ENCODE peak calls at places on chromosomes 13 and 19, in ten cellular contexts. C, Y, J, R, A, K, S, V, M and F are unnamed samples.

GRCh38 chr13:30431269-30431950 is 9.1 kb downstream of the UBE2L5 start:
- DNase-seq in C (no peak), Y (no peak), J (no peak), R (peak; percentile 41), A (no peak), K (no peak), S (no peak), V (no peak), M (no peak), F (no peak)

GRCh38 chr19:57578487-57579205 is at the start of gene ZNF416:
- DNase-seq in C (peak; percentile 86), Y (peak; percentile 96), J (peak; percentile 96), R (peak; percentile 100), A (peak; percentile 94), K (peak; percentile 97), S (peak; percentile 99), V (peak; percentile 94), M (peak; percentile 89), F (peak; percentile 78)

GRCh38 chr13:76874466-76874865 is 11.7 kb downstream of the KCTD12 start:
- DNase-seq in C (no peak), Y (no peak), J (no peak), R (no peak), A (no peak), K (no peak), S (no peak), V (no peak), M (no peak), F (no peak)

GRCh38 chr13:48653074-48654054 is at the start of gene CYSLTR2:
- DNase-seq in C (no peak), Y (no peak), J (no peak), R (peak; percentile 57), A (peak; percentile 9), K (peak; percentile 17), S (peak; percentile 24), V (no peak), M (no peak), F (no peak)

GRCh38 chr13:29435125-29435911 is 160.2 kb downstream of the SLC7A1 start:
- DNase-seq in C (no peak), Y (no peak), J (peak; percentile 53), R (peak; percentile 94), A (no peak), K (no peak), S (peak; percentile 57), V (no peak), M (no peak), F (no peak)

GRCh38 chr13:44368062-44368591 is 5.5 kb upstream of the SERP2 start:
- DNase-seq in C (no peak), Y (no peak), J (no peak), R (peak; percentile 59), A (no peak), K (no peak), S (no peak), V (no peak), M (no peak), F (no peak)

GRCh38 chr19:44847144-44848035 is 1.3 kb downstream of the NECTIN2 start:
- DNase-seq in C (peak; percentile 13), Y (no peak), J (peak; percentile 81), R (peak; percentile 80), A (no peak), K (peak; percentile 16), S (peak; percentile 85), V (peak; percentile 88), M (no peak), F (no peak)

GRCh38 chr19:40724848-40725247 is 7.9 kb downstream of the ITPKC start:
- DNase-seq in C (no peak), Y (no peak), J (no peak), R (no peak), A (no peak), K (peak; percentile 36), S (no peak), V (no peak), M (no peak), F (no peak)

GRCh38 chr19:33227242-33227650 is 1.6 kb upstream of the SLC7A10 start:
- DNase-seq in C (no peak), Y (no peak), J (no peak), R (no peak), A (no peak), K (no peak), S (no peak), V (no peak), M (no peak), F (no peak)

GRCh38 chr13:33285420-33286124 is at the start of gene STARD13:
- DNase-seq in C (no peak), Y (no peak), J (peak; percentile 94), R (peak; percentile 99), A (no peak), K (peak; percentile 21), S (peak; percentile 97), V (peak; percentile 91), M (peak; percentile 88), F (peak; percentile 93)

GRCh38 chr19:19459099-19459498 is 53.6 kb downstream of the GATAD2A start:
- DNase-seq in C (no peak), Y (no peak), J (no peak), R (peak; percentile 52), A (no peak), K (no peak), S (no peak), V (no peak), M (no peak), F (no peak)

GRCh38 chr13:54185785-54186184 is 1157.2 kb downstream of the OLFM4 start:
- DNase-seq in C (no peak), Y (no peak), J (no peak), R (no peak), A (no peak), K (no peak), S (no peak), V (no peak), M (no peak), F (no peak)

GRCh38 chr13:112702341-112702982 is 12.6 kb downstream of the ATP11A start:
- DNase-seq in C (no peak), Y (no peak), J (no peak), R (no peak), A (no peak), K (no peak), S (no peak), V (no peak), M (no peak), F (no peak)

GRCh38 chr13:19862511-19863313 is 737 bp downstream of the ZMYM5 start:
- DNase-seq in C (peak; percentile 23), Y (peak; percentile 49), J (no peak), R (peak; percentile 65), A (peak; percentile 26), K (peak; percentile 61), S (peak; percentile 29), V (peak; percentile 69), M (peak; percentile 52), F (no peak)

GRCh38 chr13:21050288-21051197 is 10.8 kb downstream of the LATS2 start:
- DNase-seq in C (no peak), Y (no peak), J (no peak), R (peak; percentile 48), A (no peak), K (peak; percentile 40), S (no peak), V (no peak), M (no peak), F (no peak)

GRCh38 chr19:20247016-20247683 is 80.1 kb downstream of the ZNF486 start:
- DNase-seq in C (peak; percentile 17), Y (peak; percentile 35), J (peak; percentile 35), R (peak; percentile 18), A (peak; percentile 16), K (peak; percentile 52), S (peak; percentile 11), V (peak; percentile 38), M (no peak), F (peak; percentile 17)

GRCh38 chr13:109665781-109666249 is 120.6 kb downstream of the IRS2 start:
- DNase-seq in C (no peak), Y (no peak), J (no peak), R (no peak), A (no peak), K (no peak), S (no peak), V (no peak), M (no peak), F (no peak)

GRCh38 chr19:9130965-9131364 is 4.2 kb upstream of the OR7G3 start:
- DNase-seq in C (no peak), Y (no peak), J (no peak), R (no peak), A (no peak), K (no peak), S (no peak), V (no peak), M (no peak), F (no peak)

GRCh38 chr13:36054041-36054440 is 77.1 kb downstream of the DCLK1 start:
- DNase-seq in C (no peak), Y (no peak), J (no peak), R (no peak), A (no peak), K (no peak), S (no peak), V (no peak), M (no peak), F (no peak)

GRCh38 chr13:73171926-73172325 is 113.1 kb downstream of the KLF5 start:
- DNase-seq in C (no peak), Y (no peak), J (peak; percentile 30), R (peak; percentile 31), A (no peak), K (no peak), S (no peak), V (no peak), M (no peak), F (no peak)

GRCh38 chr13:49502954-49503353 is 7.2 kb downstream of the PHF11 start:
- DNase-seq in C (no peak), Y (no peak), J (no peak), R (peak; percentile 68), A (no peak), K (no peak), S (peak; percentile 31), V (no peak), M (no peak), F (no peak)